ENCODE peak calls at places on chromosomes 1 and 21, in four cellular contexts. One of them, this sample, is unnamed.

GRCh38 chr1:109547412-109548320 is 749 bp upstream of the GNAI3 start:
- DNase-seq in kidney tubule cell: peak; percentile 30
- DNase-seq in stimulated activated CD4-positive, alpha-beta T cell treated with anti-CD3 and anti-CD28 coated beads, Interleukin-1b, Interleukin-23, amount 100 ng/mL, for 24 hours: no peak
- DNase-seq in mesendoderm: peak; percentile 63
- DNase-seq in this sample: peak; percentile 45

GRCh38 chr1:74822851-74823443 is 90.0 kb downstream of the TYW3 start:
- DNase-seq in mesendoderm: no peak
- DNase-seq in stimulated activated CD4-positive, alpha-beta T cell treated with anti-CD3 and anti-CD28 coated beads, Interleukin-1b, Interleukin-23, amount 100 ng/mL, for 24 hours: no peak
- DNase-seq in kidney tubule cell: no peak
- DNase-seq in this sample: no peak

GRCh38 chr1:27009601-27010197 is 3.0 kb downstream of the TENT5B start:
- DNase-seq in mesendoderm: peak; percentile 45
- DNase-seq in kidney tubule cell: peak; percentile 70
- DNase-seq in stimulated activated CD4-positive, alpha-beta T cell treated with anti-CD3 and anti-CD28 coated beads, Interleukin-1b, Interleukin-23, amount 100 ng/mL, for 24 hours: no peak
- DNase-seq in this sample: peak; percentile 53

GRCh38 chr21:30882907-30883597 is 1.7 kb upstream of the KRTAP11-1 start:
- DNase-seq in stimulated activated CD4-positive, alpha-beta T cell treated with anti-CD3 and anti-CD28 coated beads, Interleukin-1b, Interleukin-23, amount 100 ng/mL, for 24 hours: no peak
- DNase-seq in mesendoderm: no peak
- DNase-seq in kidney tubule cell: no peak
- DNase-seq in this sample: no peak

GRCh38 chr1:62687421-62687902 is 724 bp downstream of the DOCK7 start:
- DNase-seq in stimulated activated CD4-positive, alpha-beta T cell treated with anti-CD3 and anti-CD28 coated beads, Interleukin-1b, Interleukin-23, amount 100 ng/mL, for 24 hours: peak; percentile 8
- DNase-seq in mesendoderm: no peak
- DNase-seq in kidney tubule cell: peak; percentile 40
- DNase-seq in this sample: peak; percentile 45

GRCh38 chr1:64194168-64195088 is 9.0 kb upstream of the UBE2U start:
- DNase-seq in stimulated activated CD4-positive, alpha-beta T cell treated with anti-CD3 and anti-CD28 coated beads, Interleukin-1b, Interleukin-23, amount 100 ng/mL, for 24 hours: no peak
- DNase-seq in mesendoderm: no peak
- DNase-seq in kidney tubule cell: no peak
- DNase-seq in this sample: no peak

GRCh38 chr21:45471229-45472052 is 66.5 kb downstream of the COL18A1 start:
- DNase-seq in mesendoderm: no peak
- DNase-seq in stimulated activated CD4-positive, alpha-beta T cell treated with anti-CD3 and anti-CD28 coated beads, Interleukin-1b, Interleukin-23, amount 100 ng/mL, for 24 hours: no peak
- DNase-seq in kidney tubule cell: peak; percentile 73
- DNase-seq in this sample: peak; percentile 50

GRCh38 chr1:109252167-109252892 is 3.0 kb downstream of the CELSR2 start:
- DNase-seq in kidney tubule cell: no peak
- DNase-seq in stimulated activated CD4-positive, alpha-beta T cell treated with anti-CD3 and anti-CD28 coated beads, Interleukin-1b, Interleukin-23, amount 100 ng/mL, for 24 hours: no peak
- DNase-seq in mesendoderm: no peak
- DNase-seq in this sample: no peak

GRCh38 chr1:233132445-233132844 is 163.1 kb downstream of the PCNX2 start:
- DNase-seq in mesendoderm: no peak
- DNase-seq in kidney tubule cell: no peak
- DNase-seq in stimulated activated CD4-positive, alpha-beta T cell treated with anti-CD3 and anti-CD28 coated beads, Interleukin-1b, Interleukin-23, amount 100 ng/mL, for 24 hours: no peak
- DNase-seq in this sample: no peak

GRCh38 chr1:41878911-41879310 is 39.8 kb downstream of the HIVEP3 start:
- DNase-seq in kidney tubule cell: no peak
- DNase-seq in stimulated activated CD4-positive, alpha-beta T cell treated with anti-CD3 and anti-CD28 coated beads, Interleukin-1b, Interleukin-23, amount 100 ng/mL, for 24 hours: no peak
- DNase-seq in mesendoderm: no peak
- DNase-seq in this sample: no peak

GRCh38 chr21:20083925-20084324 is 914.3 kb upstream of the NCAM2 start:
- DNase-seq in kidney tubule cell: no peak
- DNase-seq in mesendoderm: no peak
- DNase-seq in stimulated activated CD4-positive, alpha-beta T cell treated with anti-CD3 and anti-CD28 coated beads, Interleukin-1b, Interleukin-23, amount 100 ng/mL, for 24 hours: no peak
- DNase-seq in this sample: no peak

GRCh38 chr21:18677632-18678031 is 274.0 kb upstream of the TMPRSS15 start:
- DNase-seq in mesendoderm: no peak
- DNase-seq in kidney tubule cell: no peak
- DNase-seq in stimulated activated CD4-positive, alpha-beta T cell treated with anti-CD3 and anti-CD28 coated beads, Interleukin-1b, Interleukin-23, amount 100 ng/mL, for 24 hours: no peak
- DNase-seq in this sample: no peak

GRCh38 chr1:94339229-94339927 is 78.8 kb upstream of the ABCD3 start:
- DNase-seq in kidney tubule cell: no peak
- DNase-seq in stimulated activated CD4-positive, alpha-beta T cell treated with anti-CD3 and anti-CD28 coated beads, Interleukin-1b, Interleukin-23, amount 100 ng/mL, for 24 hours: no peak
- DNase-seq in mesendoderm: peak; percentile 24
- DNase-seq in this sample: no peak

GRCh38 chr1:98793136-98793535 is 131.6 kb downstream of the SNX7 start:
- DNase-seq in stimulated activated CD4-positive, alpha-beta T cell treated with anti-CD3 and anti-CD28 coated beads, Interleukin-1b, Interleukin-23, amount 100 ng/mL, for 24 hours: no peak
- DNase-seq in kidney tubule cell: no peak
- DNase-seq in mesendoderm: no peak
- DNase-seq in this sample: no peak

GRCh38 chr1:20849100-20849499 is 62.0 kb upstream of the HP1BP3 start:
- DNase-seq in stimulated activated CD4-positive, alpha-beta T cell treated with anti-CD3 and anti-CD28 coated beads, Interleukin-1b, Interleukin-23, amount 100 ng/mL, for 24 hours: no peak
- DNase-seq in mesendoderm: no peak
- DNase-seq in kidney tubule cell: no peak
- DNase-seq in this sample: no peak

GRCh38 chr1:235088440-235088839 is 40.2 kb downstream of the TOMM20 start:
- DNase-seq in kidney tubule cell: no peak
- DNase-seq in mesendoderm: no peak
- DNase-seq in stimulated activated CD4-positive, alpha-beta T cell treated with anti-CD3 and anti-CD28 coated beads, Interleukin-1b, Interleukin-23, amount 100 ng/mL, for 24 hours: no peak
- DNase-seq in this sample: no peak

GRCh38 chr1:150006881-150007401 is 3.6 kb downstream of the OTUD7B start:
- DNase-seq in kidney tubule cell: peak; percentile 42
- DNase-seq in mesendoderm: no peak
- DNase-seq in stimulated activated CD4-positive, alpha-beta T cell treated with anti-CD3 and anti-CD28 coated beads, Interleukin-1b, Interleukin-23, amount 100 ng/mL, for 24 hours: no peak
- DNase-seq in this sample: no peak

GRCh38 chr1:5430136-5430535 is 562.1 kb downstream of the NPHP4 start:
- DNase-seq in stimulated activated CD4-positive, alpha-beta T cell treated with anti-CD3 and anti-CD28 coated beads, Interleukin-1b, Interleukin-23, amount 100 ng/mL, for 24 hours: no peak
- DNase-seq in kidney tubule cell: no peak
- DNase-seq in mesendoderm: peak; percentile 11
- DNase-seq in this sample: no peak

GRCh38 chr1:47487826-47488450 is 50.1 kb downstream of the FOXD2 start:
- DNase-seq in stimulated activated CD4-positive, alpha-beta T cell treated with anti-CD3 and anti-CD28 coated beads, Interleukin-1b, Interleukin-23, amount 100 ng/mL, for 24 hours: no peak
- DNase-seq in mesendoderm: no peak
- DNase-seq in kidney tubule cell: peak; percentile 79
- DNase-seq in this sample: peak; percentile 82

GRCh38 chr1:231724876-231725647 is 98.5 kb downstream of the DISC1 start:
- DNase-seq in kidney tubule cell: peak; percentile 48
- DNase-seq in mesendoderm: peak; percentile 93
- DNase-seq in stimulated activated CD4-positive, alpha-beta T cell treated with anti-CD3 and anti-CD28 coated beads, Interleukin-1b, Interleukin-23, amount 100 ng/mL, for 24 hours: peak; percentile 6
- DNase-seq in this sample: peak; percentile 58

GRCh38 chr1:79006564-79006963 is at the start of gene ADGRL4:
- DNase-seq in kidney tubule cell: peak; percentile 38
- DNase-seq in stimulated activated CD4-positive, alpha-beta T cell treated with anti-CD3 and anti-CD28 coated beads, Interleukin-1b, Interleukin-23, amount 100 ng/mL, for 24 hours: no peak
- DNase-seq in mesendoderm: peak; percentile 58
- DNase-seq in this sample: peak; percentile 45

GRCh38 chr1:184854036-184854435 is 99.4 kb upstream of the EDEM3 start:
- DNase-seq in kidney tubule cell: no peak
- DNase-seq in mesendoderm: no peak
- DNase-seq in stimulated activated CD4-positive, alpha-beta T cell treated with anti-CD3 and anti-CD28 coated beads, Interleukin-1b, Interleukin-23, amount 100 ng/mL, for 24 hours: no peak
- DNase-seq in this sample: no peak

GRCh38 chr1:212237651-212238050 is 47.6 kb upstream of the PPP2R5A start:
- DNase-seq in kidney tubule cell: peak; percentile 89
- DNase-seq in stimulated activated CD4-positive, alpha-beta T cell treated with anti-CD3 and anti-CD28 coated beads, Interleukin-1b, Interleukin-23, amount 100 ng/mL, for 24 hours: no peak
- DNase-seq in mesendoderm: no peak
- DNase-seq in this sample: no peak

GRCh38 chr1:67880056-67880601 is 46.9 kb upstream of the GNG12 start:
- DNase-seq in stimulated activated CD4-positive, alpha-beta T cell treated with anti-CD3 and anti-CD28 coated beads, Interleukin-1b, Interleukin-23, amount 100 ng/mL, for 24 hours: no peak
- DNase-seq in kidney tubule cell: peak; percentile 10
- DNase-seq in mesendoderm: no peak
- DNase-seq in this sample: peak; percentile 63

GRCh38 chr1:172719066-172719627 is 60.2 kb downstream of the FASLG start:
- DNase-seq in stimulated activated CD4-positive, alpha-beta T cell treated with anti-CD3 and anti-CD28 coated beads, Interleukin-1b, Interleukin-23, amount 100 ng/mL, for 24 hours: no peak
- DNase-seq in mesendoderm: no peak
- DNase-seq in kidney tubule cell: no peak
- DNase-seq in this sample: no peak

GRCh38 chr1:37946703-37947360 is at the start of gene INPP5B:
- DNase-seq in mesendoderm: peak; percentile 95
- DNase-seq in kidney tubule cell: peak; percentile 80
- DNase-seq in stimulated activated CD4-positive, alpha-beta T cell treated with anti-CD3 and anti-CD28 coated beads, Interleukin-1b, Interleukin-23, amount 100 ng/mL, for 24 hours: peak; percentile 69
- DNase-seq in this sample: peak; percentile 92

GRCh38 chr1:33122483-33123170 is 41.7 kb downstream of the AZIN2 start:
- DNase-seq in stimulated activated CD4-positive, alpha-beta T cell treated with anti-CD3 and anti-CD28 coated beads, Interleukin-1b, Interleukin-23, amount 100 ng/mL, for 24 hours: no peak
- DNase-seq in kidney tubule cell: no peak
- DNase-seq in mesendoderm: no peak
- DNase-seq in this sample: no peak

GRCh38 chr1:18957532-18958295 is 1.2 kb upstream of the IFFO2 start:
- DNase-seq in mesendoderm: no peak
- DNase-seq in kidney tubule cell: peak; percentile 87
- DNase-seq in stimulated activated CD4-positive, alpha-beta T cell treated with anti-CD3 and anti-CD28 coated beads, Interleukin-1b, Interleukin-23, amount 100 ng/mL, for 24 hours: no peak
- DNase-seq in this sample: no peak

GRCh38 chr1:90486134-90486824 is 230.8 kb downstream of the BARHL2 start:
- DNase-seq in mesendoderm: no peak
- DNase-seq in kidney tubule cell: no peak
- DNase-seq in stimulated activated CD4-positive, alpha-beta T cell treated with anti-CD3 and anti-CD28 coated beads, Interleukin-1b, Interleukin-23, amount 100 ng/mL, for 24 hours: no peak
- DNase-seq in this sample: no peak

GRCh38 chr21:46504681-46505080 is 46.0 kb downstream of the DIP2A start:
- DNase-seq in mesendoderm: no peak
- DNase-seq in stimulated activated CD4-positive, alpha-beta T cell treated with anti-CD3 and anti-CD28 coated beads, Interleukin-1b, Interleukin-23, amount 100 ng/mL, for 24 hours: no peak
- DNase-seq in kidney tubule cell: no peak
- DNase-seq in this sample: no peak

GRCh38 chr1:53656916-53657170 is 82.1 kb downstream of the GLIS1 start:
- DNase-seq in mesendoderm: no peak
- DNase-seq in kidney tubule cell: no peak
- DNase-seq in stimulated activated CD4-positive, alpha-beta T cell treated with anti-CD3 and anti-CD28 coated beads, Interleukin-1b, Interleukin-23, amount 100 ng/mL, for 24 hours: no peak
- DNase-seq in this sample: no peak

GRCh38 chr1:35577071-35577998 is 4.2 kb downstream of the TFAP2E start:
- DNase-seq in mesendoderm: peak; percentile 70
- DNase-seq in kidney tubule cell: peak; percentile 46
- DNase-seq in stimulated activated CD4-positive, alpha-beta T cell treated with anti-CD3 and anti-CD28 coated beads, Interleukin-1b, Interleukin-23, amount 100 ng/mL, for 24 hours: no peak
- DNase-seq in this sample: no peak

GRCh38 chr1:214670098-214670497 is 67.1 kb downstream of the CENPF start:
- DNase-seq in kidney tubule cell: no peak
- DNase-seq in stimulated activated CD4-positive, alpha-beta T cell treated with anti-CD3 and anti-CD28 coated beads, Interleukin-1b, Interleukin-23, amount 100 ng/mL, for 24 hours: no peak
- DNase-seq in mesendoderm: no peak
- DNase-seq in this sample: peak; percentile 26

GRCh38 chr1:153058154-153058553 is 842 bp upstream of the SPRR2A start:
- DNase-seq in kidney tubule cell: no peak
- DNase-seq in stimulated activated CD4-positive, alpha-beta T cell treated with anti-CD3 and anti-CD28 coated beads, Interleukin-1b, Interleukin-23, amount 100 ng/mL, for 24 hours: no peak
- DNase-seq in mesendoderm: no peak
- DNase-seq in this sample: no peak

GRCh38 chr1:9606458-9606857 is 17.7 kb downstream of the TMEM201 start:
- DNase-seq in stimulated activated CD4-positive, alpha-beta T cell treated with anti-CD3 and anti-CD28 coated beads, Interleukin-1b, Interleukin-23, amount 100 ng/mL, for 24 hours: no peak
- DNase-seq in kidney tubule cell: no peak
- DNase-seq in mesendoderm: no peak
- DNase-seq in this sample: no peak

GRCh38 chr1:39205102-39205780 is 746 bp downstream of the MACF1 start:
- DNase-seq in mesendoderm: peak; percentile 84
- DNase-seq in stimulated activated CD4-positive, alpha-beta T cell treated with anti-CD3 and anti-CD28 coated beads, Interleukin-1b, Interleukin-23, amount 100 ng/mL, for 24 hours: peak; percentile 68
- DNase-seq in kidney tubule cell: peak; percentile 68
- DNase-seq in this sample: peak; percentile 59